ENCODE peak calls at places on chromosomes 7 and 10, in nine cellular contexts. U is stimulated activated CD4-positive, alpha-beta T cell treated with anti-CD3 and anti-CD28 coated beads, Interleukin-15, amount 100 ng/mL, for 1 hour; N is activated CD8-positive, alpha-beta memory T cell treated with anti-CD3 and anti-CD28 coated beads for 4 hours; B is iris pigment epithelial cell; R is spleen; J is hippocampal formation; S is CD4-positive, alpha-beta T cell; E is activated CD4-positive, alpha-beta T cell treated with anti-CD3 and anti-CD28 coated beads, Interleukin-2, amount 50 U/mL, for 1 hour; H is cardiac fibroblast. P is an unnamed sample.

GRCh38 chr10:17993361-17993760 is 41.6 kb downstream of the SLC39A12 start:
- DNase-seq in J (no peak), U (no peak), B (peak), N (no peak), E (no peak), H (no peak), R (no peak), S (no peak), P (peak)

GRCh38 chr7:157471259-157472125 is 134.7 kb downstream of the DNAJB6 start:
- DNase-seq in H (no peak), B (no peak), E (peak), N (no peak), R (peak), S (peak), J (peak), U (no peak), P (no peak)

GRCh38 chr7:150858236-150859197 is 6.2 kb downstream of the AOC1 start:
- DNase-seq in B (no peak), H (no peak), U (no peak), J (no peak), S (no peak), E (no peak), R (no peak), N (no peak), P (no peak)

GRCh38 chr7:135745702-135746312 is 2.8 kb downstream of the FAM180A start:
- DNase-seq in H (peak), B (peak), J (no peak), S (no peak), N (no peak), R (no peak), U (no peak), E (no peak), P (peak)

GRCh38 chr7:101702362-101702850 is 73.3 kb upstream of the MYL10 start:
- DNase-seq in U (no peak), R (no peak), N (no peak), H (no peak), E (no peak), S (no peak), J (no peak), B (no peak), P (peak)

GRCh38 chr10:91495402-91495801 is 85.3 kb downstream of the HECTD2 start:
- DNase-seq in B (no peak), U (no peak), H (no peak), E (no peak), R (no peak), N (no peak), J (no peak), S (no peak), P (no peak)

GRCh38 chr10:50361946-50362345 is 110.6 kb upstream of the ASAH2 start:
- DNase-seq in J (no peak), R (no peak), B (no peak), H (no peak), E (no peak), S (no peak), U (no peak), N (no peak), P (no peak)

GRCh38 chr7:70728873-70729552 is 402.9 kb upstream of the GALNT17 start:
- DNase-seq in E (no peak), S (no peak), H (no peak), B (peak), N (no peak), R (no peak), U (no peak), J (no peak), P (peak)

GRCh38 chr10:91590904-91591791 is 41.7 kb downstream of the PPP1R3C start:
- DNase-seq in N (no peak), B (peak), U (no peak), S (no peak), E (no peak), H (peak), R (no peak), J (no peak), P (peak)

GRCh38 chr7:17463511-17464085 is 165.1 kb downstream of the AHR start:
- DNase-seq in S (no peak), U (no peak), N (no peak), B (no peak), J (no peak), R (no peak), E (no peak), H (no peak), P (no peak)

GRCh38 chr10:84424731-84425165 is 96.4 kb downstream of the CCSER2 start:
- DNase-seq in B (peak), J (peak), S (no peak), U (no peak), H (peak), R (no peak), N (no peak), E (no peak), P (peak)

GRCh38 chr10:17387861-17388503 is 66.4 kb downstream of the ST8SIA6 start:
- DNase-seq in H (no peak), E (no peak), U (no peak), S (no peak), R (no peak), B (peak), N (no peak), J (no peak), P (peak)

GRCh38 chr7:107973861-107974260 is 29.1 kb downstream of the LAMB1 start:
- DNase-seq in N (no peak), E (no peak), B (no peak), S (no peak), R (no peak), H (no peak), J (no peak), U (no peak), P (peak)

GRCh38 chr7:36400023-36400422 is 10.4 kb downstream of the ANLN start:
- DNase-seq in N (no peak), U (no peak), R (no peak), H (peak), E (no peak), B (no peak), S (no peak), J (no peak), P (no peak)

GRCh38 chr7:39696631-39697030 is 73.3 kb downstream of the RALA start:
- DNase-seq in N (no peak), S (no peak), E (no peak), J (no peak), H (no peak), B (no peak), R (no peak), U (no peak), P (no peak)